ENCODE peak calls at places on chromosomes 11 and 22, in four cellular contexts. One of them, this sample, is unnamed.

GRCh38 chr11:93905384-93905783 is 55.0 kb upstream of the VSTM5 start:
- DNase-seq in thyroid gland: no peak
- DNase-seq in GM12891: no peak
- DNase-seq in right lobe of liver: no peak
- DNase-seq in this sample: no peak

GRCh38 chr11:1938343-1939005 is 8.7 kb upstream of the MRPL23 start:
- DNase-seq in right lobe of liver: peak; percentile 10
- DNase-seq in thyroid gland: no peak
- DNase-seq in GM12891: peak; percentile 25
- DNase-seq in this sample: no peak

GRCh38 chr11:130489716-130490115 is 41.3 kb downstream of the ADAMTS15 start:
- DNase-seq in GM12891: no peak
- DNase-seq in right lobe of liver: no peak
- DNase-seq in thyroid gland: no peak
- DNase-seq in this sample: no peak

GRCh38 chr22:38513063-38513462 is 7.0 kb upstream of the DDX17 start:
- DNase-seq in thyroid gland: no peak
- DNase-seq in right lobe of liver: peak; percentile 46
- DNase-seq in GM12891: peak; percentile 35
- DNase-seq in this sample: no peak

GRCh38 chr11:78228467-78228866 is 39.7 kb downstream of the USP35 start:
- DNase-seq in thyroid gland: peak; percentile 14
- DNase-seq in right lobe of liver: no peak
- DNase-seq in GM12891: peak; percentile 49
- DNase-seq in this sample: peak; percentile 47

GRCh38 chr22:44666207-44666585 is 35.8 kb upstream of the PRR5 start:
- DNase-seq in GM12891: no peak
- DNase-seq in thyroid gland: no peak
- DNase-seq in right lobe of liver: no peak
- DNase-seq in this sample: no peak

GRCh38 chr22:29435236-29435635 is 3.1 kb upstream of the RFPL1 start:
- DNase-seq in thyroid gland: no peak
- DNase-seq in GM12891: no peak
- DNase-seq in right lobe of liver: no peak
- DNase-seq in this sample: no peak

GRCh38 chr22:38228873-38229740 is 27.3 kb downstream of the MAFF start:
- DNase-seq in right lobe of liver: no peak
- DNase-seq in GM12891: no peak
- DNase-seq in thyroid gland: no peak
- DNase-seq in this sample: peak; percentile 52

GRCh38 chr11:3971756-3972404 is 116.4 kb downstream of the STIM1 start:
- DNase-seq in GM12891: no peak
- DNase-seq in thyroid gland: no peak
- DNase-seq in right lobe of liver: no peak
- DNase-seq in this sample: no peak

GRCh38 chr11:45889555-45889954 is 4.1 kb downstream of the MAPK8IP1 start:
- DNase-seq in right lobe of liver: no peak
- DNase-seq in GM12891: no peak
- DNase-seq in thyroid gland: no peak
- DNase-seq in this sample: no peak

GRCh38 chr11:131601586-131601985 is 231.2 kb downstream of the NTM start:
- DNase-seq in GM12891: no peak
- DNase-seq in right lobe of liver: no peak
- DNase-seq in thyroid gland: no peak
- DNase-seq in this sample: no peak

GRCh38 chr22:41197808-41198585 is 7.1 kb upstream of the L3MBTL2 start:
- DNase-seq in right lobe of liver: peak; percentile 46
- DNase-seq in thyroid gland: peak; percentile 31
- DNase-seq in GM12891: no peak
- DNase-seq in this sample: peak; percentile 43

GRCh38 chr11:69814411-69814810 is 4.8 kb downstream of the FGF3 start:
- DNase-seq in thyroid gland: no peak
- DNase-seq in GM12891: no peak
- DNase-seq in right lobe of liver: no peak
- DNase-seq in this sample: no peak

GRCh38 chr22:38923463-38924196 is 33.8 kb upstream of the APOBEC3A start:
- DNase-seq in thyroid gland: peak; percentile 88
- DNase-seq in right lobe of liver: no peak
- DNase-seq in GM12891: no peak
- DNase-seq in this sample: peak; percentile 79

GRCh38 chr22:31692186-31692886 is 30.3 kb upstream of the PISD start:
- DNase-seq in GM12891: no peak
- DNase-seq in thyroid gland: no peak
- DNase-seq in right lobe of liver: no peak
- DNase-seq in this sample: no peak

GRCh38 chr11:123438191-123438627 is 8.1 kb downstream of the GRAMD1B start:
- DNase-seq in right lobe of liver: no peak
- DNase-seq in GM12891: no peak
- DNase-seq in thyroid gland: peak; percentile 22
- DNase-seq in this sample: no peak

GRCh38 chr11:97502201-97502600 is 1112.4 kb downstream of the JRKL start:
- DNase-seq in GM12891: no peak
- DNase-seq in right lobe of liver: no peak
- DNase-seq in thyroid gland: no peak
- DNase-seq in this sample: no peak

GRCh38 chr11:107699371-107700348 is 12.2 kb downstream of the SLN start:
- DNase-seq in thyroid gland: no peak
- DNase-seq in GM12891: no peak
- DNase-seq in right lobe of liver: no peak
- DNase-seq in this sample: no peak

GRCh38 chr11:17828311-17828751 is 93.8 kb downstream of the KCNC1 start:
- DNase-seq in GM12891: no peak
- DNase-seq in right lobe of liver: no peak
- DNase-seq in thyroid gland: no peak
- DNase-seq in this sample: no peak

GRCh38 chr11:85089654-85090053 is 537.5 kb downstream of the DLG2 start:
- DNase-seq in GM12891: no peak
- DNase-seq in thyroid gland: no peak
- DNase-seq in right lobe of liver: no peak
- DNase-seq in this sample: no peak

GRCh38 chr11:111882202-111882601 is 2.9 kb downstream of the CFAP68 start:
- DNase-seq in thyroid gland: no peak
- DNase-seq in right lobe of liver: no peak
- DNase-seq in GM12891: no peak
- DNase-seq in this sample: no peak

GRCh38 chr11:133901999-133902398 is 54.8 kb downstream of the IGSF9B start:
- DNase-seq in GM12891: no peak
- DNase-seq in right lobe of liver: no peak
- DNase-seq in thyroid gland: no peak
- DNase-seq in this sample: no peak

GRCh38 chr11:126284829-126285228 is 1.9 kb downstream of the TIRAP start:
- DNase-seq in thyroid gland: peak; percentile 47
- DNase-seq in GM12891: peak; percentile 37
- DNase-seq in right lobe of liver: peak; percentile 70
- DNase-seq in this sample: peak; percentile 47

GRCh38 chr11:11558352-11558751 is 63.5 kb downstream of the GALNT18 start:
- DNase-seq in right lobe of liver: no peak
- DNase-seq in thyroid gland: peak; percentile 38
- DNase-seq in GM12891: no peak
- DNase-seq in this sample: no peak

GRCh38 chr22:30864441-30865420 is 103.8 kb downstream of the MORC2 start:
- DNase-seq in GM12891: peak; percentile 14
- DNase-seq in right lobe of liver: no peak
- DNase-seq in thyroid gland: no peak
- DNase-seq in this sample: no peak

GRCh38 chr11:10096987-10097386 is 197.0 kb downstream of the SBF2 start:
- DNase-seq in GM12891: no peak
- DNase-seq in right lobe of liver: no peak
- DNase-seq in thyroid gland: no peak
- DNase-seq in this sample: no peak

GRCh38 chr11:46389450-46390330 is 1.9 kb downstream of the CHRM4 start:
- DNase-seq in thyroid gland: peak; percentile 64
- DNase-seq in GM12891: peak; percentile 89
- DNase-seq in right lobe of liver: peak; percentile 81
- DNase-seq in this sample: peak; percentile 99

GRCh38 chr11:83819936-83820549 is 533.9 kb upstream of the CCDC90B start:
- DNase-seq in thyroid gland: peak; percentile 10
- DNase-seq in right lobe of liver: no peak
- DNase-seq in GM12891: no peak
- DNase-seq in this sample: no peak

GRCh38 chr11:1146311-1146864 is 11.4 kb upstream of the MUC5AC start:
- DNase-seq in thyroid gland: no peak
- DNase-seq in right lobe of liver: no peak
- DNase-seq in GM12891: no peak
- DNase-seq in this sample: no peak

GRCh38 chr11:118912742-118913410 is 12.8 kb downstream of the BCL9L start:
- DNase-seq in thyroid gland: peak; percentile 24
- DNase-seq in GM12891: no peak
- DNase-seq in right lobe of liver: no peak
- DNase-seq in this sample: no peak

GRCh38 chr11:118913411-118914125 is 12.2 kb downstream of the BCL9L start:
- DNase-seq in GM12891: no peak
- DNase-seq in right lobe of liver: no peak
- DNase-seq in thyroid gland: peak; percentile 54
- DNase-seq in this sample: no peak

GRCh38 chr11:118911113-118911879 is 14.4 kb downstream of the BCL9L start:
- DNase-seq in right lobe of liver: peak; percentile 40
- DNase-seq in GM12891: no peak
- DNase-seq in thyroid gland: no peak
- DNase-seq in this sample: no peak

GRCh38 chr11:118910309-118911112 is 15.2 kb downstream of the BCL9L start:
- DNase-seq in GM12891: no peak
- DNase-seq in thyroid gland: peak; percentile 80
- DNase-seq in right lobe of liver: peak; percentile 60
- DNase-seq in this sample: no peak

GRCh38 chr11:118911880-118912741 is 13.6 kb downstream of the BCL9L start:
- DNase-seq in GM12891: no peak
- DNase-seq in right lobe of liver: peak; percentile 66
- DNase-seq in thyroid gland: peak; percentile 81
- DNase-seq in this sample: no peak
- TF ChIP-seq POLR2A in GM12891: no peak
- TF ChIP-seq POLR2A in right lobe of liver: no peak
- TF ChIP-seq POLR2A in thyroid gland: peak; percentile 13
- TF ChIP-seq POLR2A in this sample: no peak

GRCh38 chr11:118076754-118077281 is at the start of gene TMPRSS4:
- DNase-seq in thyroid gland: peak; percentile 87
- DNase-seq in right lobe of liver: no peak
- DNase-seq in GM12891: no peak
- DNase-seq in this sample: no peak
- TF ChIP-seq POLR2A in thyroid gland: no peak
- TF ChIP-seq POLR2A in right lobe of liver: no peak
- TF ChIP-seq POLR2A in GM12891: no peak
- TF ChIP-seq POLR2A in this sample: no peak

GRCh38 chr11:119168471-119169271 is at the start of gene NLRX1:
- DNase-seq in thyroid gland: peak; percentile 86
- DNase-seq in right lobe of liver: peak; percentile 86
- DNase-seq in GM12891: peak; percentile 97
- DNase-seq in this sample: peak; percentile 76

GRCh38 chr11:119166368-119167076 is 2.0 kb upstream of the NLRX1 start:
- DNase-seq in GM12891: no peak
- DNase-seq in right lobe of liver: no peak
- DNase-seq in thyroid gland: peak; percentile 92
- DNase-seq in this sample: peak; percentile 80

GRCh38 chr11:119167933-119168332 is 592 bp upstream of the NLRX1 start:
- DNase-seq in GM12891: no peak
- DNase-seq in thyroid gland: peak; percentile 44
- DNase-seq in right lobe of liver: no peak
- DNase-seq in this sample: no peak

GRCh38 chr11:119172513-119172912 is 4.0 kb downstream of the NLRX1 start:
- DNase-seq in right lobe of liver: no peak
- DNase-seq in GM12891: no peak
- DNase-seq in thyroid gland: no peak
- DNase-seq in this sample: no peak

GRCh38 chr11:119169272-119169719 is 771 bp downstream of the NLRX1 start:
- DNase-seq in GM12891: peak; percentile 52
- DNase-seq in right lobe of liver: peak; percentile 51
- DNase-seq in thyroid gland: peak; percentile 47
- DNase-seq in this sample: no peak
- TF ChIP-seq POLR2A in GM12891: no peak
- TF ChIP-seq POLR2A in right lobe of liver: no peak
- TF ChIP-seq POLR2A in thyroid gland: peak; percentile 28
- TF ChIP-seq POLR2A in this sample: no peak

GRCh38 chr11:44036811-44037657 is 10.7 kb upstream of the ACCSL start:
- DNase-seq in right lobe of liver: peak; percentile 73
- DNase-seq in GM12891: peak; percentile 25
- DNase-seq in thyroid gland: peak; percentile 57
- DNase-seq in this sample: peak; percentile 83
- TF ChIP-seq POLR2A in right lobe of liver: no peak
- TF ChIP-seq POLR2A in GM12891: no peak
- TF ChIP-seq POLR2A in thyroid gland: no peak
- TF ChIP-seq POLR2A in this sample: no peak

GRCh38 chr11:35798983-35799382 is 136.4 kb downstream of the TRIM44 start:
- DNase-seq in right lobe of liver: no peak
- DNase-seq in thyroid gland: no peak
- DNase-seq in GM12891: no peak
- DNase-seq in this sample: no peak
- TF ChIP-seq POLR2A in right lobe of liver: no peak
- TF ChIP-seq POLR2A in thyroid gland: no peak
- TF ChIP-seq POLR2A in GM12891: no peak
- TF ChIP-seq POLR2A in this sample: no peak